ENCODE peak calls at places on chromosomes 16 and 17, in ten cellular contexts. Z, D, H, I, M, N, C, B, G and X are unnamed samples.

GRCh38 chr17:1908699-1909309 is 79.0 kb downstream of the RPA1 start:
- DNase-seq in Z (peak), D (peak), H (no peak), I (peak), M (peak), N (no peak), C (peak), B (peak), G (peak), X (no peak)

GRCh38 chr17:42618442-42619150 is 9.1 kb downstream of the TUBG1 start:
- DNase-seq in Z (peak), D (no peak), H (no peak), I (no peak), M (no peak), N (no peak), C (no peak), B (no peak), G (no peak), X (no peak)

GRCh38 chr16:78396046-78396445 is 296.6 kb downstream of the WWOX start:
- DNase-seq in Z (no peak), D (no peak), H (no peak), I (no peak), M (no peak), N (no peak), C (no peak), B (no peak), G (no peak), X (no peak)

GRCh38 chr17:60164697-60165096 is 14.9 kb downstream of the CA4 start:
- DNase-seq in Z (no peak), D (no peak), H (no peak), I (no peak), M (no peak), N (no peak), C (no peak), B (no peak), G (no peak), X (peak)

GRCh38 chr17:27873746-27874145 is 19.4 kb downstream of the LYRM9 start:
- DNase-seq in Z (no peak), D (no peak), H (no peak), I (no peak), M (no peak), N (no peak), C (no peak), B (no peak), G (no peak), X (no peak)

GRCh38 chr17:81912441-81913309 is 1.5 kb upstream of the PCYT2 start:
- DNase-seq in Z (no peak), D (no peak), H (no peak), I (no peak), M (no peak), N (no peak), C (no peak), B (no peak), G (no peak), X (no peak)

GRCh38 chr17:29291163-29291752 is 2.7 kb downstream of the NUFIP2 start:
- DNase-seq in Z (peak), D (peak), H (no peak), I (no peak), M (no peak), N (no peak), C (no peak), B (peak), G (peak), X (no peak)

GRCh38 chr16:88505405-88506082 is 52.5 kb downstream of the ZFPM1 start:
- DNase-seq in Z (peak), D (no peak), H (peak), I (peak), M (no peak), N (peak), C (no peak), B (peak), G (no peak), X (no peak)

GRCh38 chr17:30477758-30478115 is 529 bp downstream of the GOSR1 start:
- DNase-seq in Z (peak), D (peak), H (no peak), I (no peak), M (no peak), N (no peak), C (no peak), B (no peak), G (no peak), X (no peak)

GRCh38 chr17:8557176-8557806 is 73.2 kb downstream of the MYH10 start:
- DNase-seq in Z (no peak), D (no peak), H (no peak), I (no peak), M (no peak), N (no peak), C (no peak), B (no peak), G (no peak), X (no peak)

GRCh38 chr16:69328854-69329316 is 1.5 kb downstream of the PDF start:
- DNase-seq in Z (no peak), D (no peak), H (no peak), I (no peak), M (peak), N (no peak), C (no peak), B (no peak), G (no peak), X (no peak)

GRCh38 chr17:19785854-19786253 is 37.8 kb upstream of the ALDH3A1 start:
- DNase-seq in Z (no peak), D (no peak), H (no peak), I (no peak), M (no peak), N (no peak), C (no peak), B (no peak), G (no peak), X (no peak)

GRCh38 chr17:44170499-44171201 is at the start of gene ASB16:
- DNase-seq in Z (no peak), D (peak), H (no peak), I (no peak), M (no peak), N (no peak), C (peak), B (no peak), G (no peak), X (no peak)

GRCh38 chr17:72706396-72706981 is 386.0 kb downstream of the SLC39A11 start:
- DNase-seq in Z (no peak), D (no peak), H (no peak), I (no peak), M (no peak), N (no peak), C (no peak), B (no peak), G (no peak), X (no peak)

GRCh38 chr17:42153919-42154491 is 784 bp downstream of the RAB5C start:
- DNase-seq in Z (no peak), D (no peak), H (no peak), I (no peak), M (no peak), N (no peak), C (no peak), B (no peak), G (no peak), X (no peak)

GRCh38 chr16:85488414-85488813 is 124.7 kb upstream of the GSE1 start:
- DNase-seq in Z (no peak), D (no peak), H (no peak), I (no peak), M (no peak), N (no peak), C (no peak), B (no peak), G (no peak), X (no peak)

GRCh38 chr17:31309525-31309924 is 4.3 kb downstream of the EVI2B start:
- DNase-seq in Z (peak), D (no peak), H (no peak), I (no peak), M (no peak), N (no peak), C (no peak), B (no peak), G (no peak), X (no peak)

GRCh38 chr17:71402661-71403141 is 718.1 kb upstream of the SOX9 start:
- DNase-seq in Z (no peak), D (no peak), H (no peak), I (no peak), M (no peak), N (no peak), C (no peak), B (no peak), G (no peak), X (no peak)

GRCh38 chr16:4293822-4294457 is 21.1 kb upstream of the TFAP4 start:
- DNase-seq in Z (no peak), D (no peak), H (no peak), I (no peak), M (peak), N (no peak), C (peak), B (no peak), G (no peak), X (no peak)

GRCh38 chr17:19382581-19383444 is 4.2 kb downstream of the MFAP4 start:
- DNase-seq in Z (no peak), D (no peak), H (no peak), I (no peak), M (no peak), N (no peak), C (no peak), B (no peak), G (no peak), X (no peak)

GRCh38 chr16:67537270-67537635 is 8.6 kb downstream of the RIPOR1 start:
- DNase-seq in Z (peak), D (no peak), H (no peak), I (peak), M (peak), N (peak), C (peak), B (peak), G (no peak), X (peak)

GRCh38 chr17:72150632-72151460 is 30.0 kb downstream of the SOX9 start:
- DNase-seq in Z (no peak), D (no peak), H (no peak), I (no peak), M (no peak), N (no peak), C (peak), B (no peak), G (no peak), X (no peak)

GRCh38 chr17:57109393-57110151 is 24.5 kb downstream of the AKAP1 start:
- DNase-seq in Z (no peak), D (no peak), H (no peak), I (no peak), M (no peak), N (no peak), C (no peak), B (no peak), G (no peak), X (no peak)

GRCh38 chr17:41942626-41943025 is 12.2 kb downstream of the ODAD4 start:
- DNase-seq in Z (no peak), D (no peak), H (no peak), I (no peak), M (no peak), N (no peak), C (no peak), B (no peak), G (no peak), X (no peak)

GRCh38 chr16:28494141-28494851 is at the start of gene APOBR:
- DNase-seq in Z (peak), D (no peak), H (peak), I (peak), M (peak), N (peak), C (no peak), B (peak), G (no peak), X (no peak)

GRCh38 chr17:72118588-72119279 is 2.1 kb upstream of the SOX9 start:
- DNase-seq in Z (no peak), D (no peak), H (no peak), I (no peak), M (peak), N (no peak), C (peak), B (peak), G (no peak), X (no peak)

GRCh38 chr16:21937387-21937829 is 15.8 kb upstream of the UQCRC2 start:
- DNase-seq in Z (no peak), D (no peak), H (no peak), I (no peak), M (no peak), N (no peak), C (no peak), B (no peak), G (no peak), X (no peak)

GRCh38 chr17:76446449-76447231 is 6.3 kb downstream of the UBE2O start:
- DNase-seq in Z (no peak), D (peak), H (no peak), I (no peak), M (no peak), N (no peak), C (no peak), B (no peak), G (peak), X (no peak)

GRCh38 chr17:15106540-15106939 is 158.6 kb downstream of the PMP22 start:
- DNase-seq in Z (no peak), D (no peak), H (no peak), I (no peak), M (no peak), N (no peak), C (no peak), B (no peak), G (no peak), X (no peak)

GRCh38 chr17:41565338-41565737 is 6.5 kb downstream of the KRT9 start:
- DNase-seq in Z (no peak), D (no peak), H (no peak), I (no peak), M (no peak), N (no peak), C (no peak), B (no peak), G (no peak), X (no peak)

GRCh38 chr17:50149425-50150353 is 788 bp downstream of the PPP1R9B start:
- DNase-seq in Z (peak), D (no peak), H (no peak), I (peak), M (no peak), N (no peak), C (no peak), B (peak), G (no peak), X (no peak)

GRCh38 chr17:28324776-28325175 is 5.8 kb downstream of the TMEM97 start:
- DNase-seq in Z (no peak), D (no peak), H (no peak), I (no peak), M (no peak), N (no peak), C (no peak), B (no peak), G (no peak), X (no peak)

GRCh38 chr17:2108170-2108569 is 53.3 kb downstream of the HIC1 start:
- DNase-seq in Z (no peak), D (peak), H (no peak), I (no peak), M (no peak), N (no peak), C (no peak), B (no peak), G (no peak), X (no peak)

GRCh38 chr16:69017036-69017783 is 88.2 kb upstream of the HAS3 start:
- DNase-seq in Z (no peak), D (peak), H (no peak), I (no peak), M (no peak), N (no peak), C (no peak), B (no peak), G (peak), X (no peak)

GRCh38 chr17:66540131-66540781 is 237.8 kb downstream of the PRKCA start:
- DNase-seq in Z (no peak), D (peak), H (no peak), I (no peak), M (no peak), N (no peak), C (peak), B (no peak), G (no peak), X (no peak)

GRCh38 chr16:71499775-71500364 is 10.7 kb upstream of the ZNF19 start:
- DNase-seq in Z (peak), D (peak), H (peak), I (peak), M (no peak), N (no peak), C (peak), B (peak), G (peak), X (no peak)

GRCh38 chr16:77551352-77551751 is 116.5 kb upstream of the ADAMTS18 start:
- DNase-seq in Z (no peak), D (peak), H (no peak), I (no peak), M (no peak), N (no peak), C (no peak), B (no peak), G (no peak), X (no peak)

GRCh38 chr17:7889166-7889584 is 586 bp downstream of the CHD3 start:
- DNase-seq in Z (no peak), D (peak), H (no peak), I (peak), M (peak), N (no peak), C (peak), B (peak), G (peak), X (peak)